ENCODE peak calls at places on chromosomes 16 and 17, in ten cellular contexts. C is NCI-H1105 treated with DMSO at 0.1 percent for 48 hours; W is AG09319; S is GM19239; O is HTR-8/SVneo; Z is iPS-NIHi11; T is GM10248; U is left ventricle myocardium superior; Q is stimulated activated CD4-positive, alpha-beta T cell treated with anti-CD3 and anti-CD28 coated beads, Interleukin-15, amount 100 ng/mL, for 1 hour; N is left colon. F is an unnamed sample.
A peak's percentile ranks its signal among the peaks of the same experiment; 100 is the strongest.

GRCh38 chr17:16916557-16916920 is 55.4 kb downstream of the TNFRSF13B start:
- DNase-seq in C (no peak), Z (no peak), T (no peak), N (no peak), O (no peak), S (no peak), U (no peak), Q (no peak), W (no peak), F (no peak)

GRCh38 chr16:64950262-64950661 is 171.6 kb downstream of the CDH11 start:
- DNase-seq in O (no peak), Q (no peak), U (no peak), T (no peak), W (no peak), Z (peak; percentile 27), C (no peak), N (no peak), S (no peak), F (no peak)

GRCh38 chr16:67641779-67642708 is 2.9 kb upstream of the CARMIL2 start:
- DNase-seq in C (no peak), U (peak; percentile 85), Q (no peak), N (no peak), W (no peak), T (no peak), O (no peak), S (no peak), Z (no peak), F (no peak)

GRCh38 chr16:19696312-19696711 is 21.7 kb downstream of the KNOP1 start:
- DNase-seq in O (no peak), Z (no peak), C (peak; percentile 80), N (peak; percentile 87), W (peak; percentile 95), S (no peak), U (peak; percentile 76), Q (no peak), T (no peak), F (peak; percentile 82)

GRCh38 chr17:50036455-50037320 is 19.2 kb upstream of the ITGA3 start:
- DNase-seq in O (no peak), T (no peak), N (no peak), Z (no peak), U (no peak), Q (no peak), W (no peak), C (no peak), S (no peak), F (no peak)

GRCh38 chr17:20026960-20027359 is 17.8 kb downstream of the SPECC1 start:
- DNase-seq in T (no peak), C (no peak), W (no peak), U (no peak), O (no peak), Z (no peak), S (no peak), Q (no peak), N (no peak), F (no peak)

GRCh38 chr16:51939371-51940005 is 607.5 kb downstream of the TOX3 start:
- DNase-seq in S (no peak), U (no peak), T (no peak), N (no peak), O (no peak), Q (no peak), W (no peak), C (no peak), Z (no peak), F (no peak)

GRCh38 chr16:15725641-15726240 is 75.7 kb downstream of the NDE1 start:
- DNase-seq in N (no peak), U (no peak), S (no peak), C (no peak), Q (no peak), O (no peak), Z (no peak), T (no peak), W (no peak), F (no peak)

GRCh38 chr17:49798182-49798581 is 9.7 kb downstream of the KAT7 start:
- DNase-seq in W (no peak), N (no peak), Z (no peak), O (no peak), T (no peak), Q (no peak), S (no peak), C (no peak), U (no peak), F (no peak)

F was measured in LoVo.